ENCODE peak calls at places on chromosomes 5 and 9, in nine cellular contexts. U, F, M, X, A, O, H, W and E are unnamed samples.

GRCh38 chr9:116471943-116472506 is 215.1 kb upstream of the TRIM32 start:
- DNase-seq in U (no peak), F (no peak), M (no peak), X (no peak), A (no peak), O (no peak), H (no peak), W (no peak), E (no peak)

GRCh38 chr5:67693956-67694564 is 497.5 kb upstream of the CD180 start:
- DNase-seq in U (peak), F (no peak), M (no peak), X (peak), A (peak), O (peak), H (no peak), W (no peak), E (no peak)

GRCh38 chr5:127840198-127840524 is 137.0 kb downstream of the CCDC192 start:
- DNase-seq in U (no peak), F (no peak), M (no peak), X (no peak), A (no peak), O (no peak), H (no peak), W (no peak), E (no peak)

GRCh38 chr9:121154782-121155181 is 46.9 kb downstream of the RAB14 start:
- DNase-seq in U (peak), F (no peak), M (no peak), X (no peak), A (no peak), O (no peak), H (no peak), W (no peak), E (no peak)

GRCh38 chr9:129131300-129132145 is 20.3 kb downstream of the PTPA start:
- DNase-seq in U (peak), F (peak), M (peak), X (no peak), A (peak), O (peak), H (peak), W (no peak), E (peak)

GRCh38 chr9:77756449-77756848 is 108.3 kb upstream of the GNA14 start:
- DNase-seq in U (no peak), F (no peak), M (no peak), X (no peak), A (no peak), O (no peak), H (no peak), W (no peak), E (no peak)

GRCh38 chr5:73299017-73299630 is 126.1 kb downstream of the TMEM174 start:
- DNase-seq in U (no peak), F (no peak), M (no peak), X (no peak), A (no peak), O (peak), H (peak), W (no peak), E (no peak)

GRCh38 chr9:35658144-35658893 is at the start of gene CCDC107:
- DNase-seq in U (no peak), F (peak), M (peak), X (peak), A (peak), O (peak), H (peak), W (peak), E (peak)

GRCh38 chr5:115179959-115180709 is 10.4 kb upstream of the TRIM36 start:
- DNase-seq in U (no peak), F (peak), M (no peak), X (no peak), A (peak), O (peak), H (peak), W (no peak), E (no peak)

GRCh38 chr5:74281191-74281590 is 359.3 kb downstream of the ENC1 start:
- DNase-seq in U (no peak), F (peak), M (no peak), X (no peak), A (no peak), O (no peak), H (peak), W (no peak), E (no peak)

GRCh38 chr5:1814183-1815020 is 13.2 kb downstream of the NDUFS6 start:
- DNase-seq in U (no peak), F (no peak), M (no peak), X (no peak), A (no peak), O (no peak), H (no peak), W (no peak), E (peak)

GRCh38 chr5:91562922-91563321 is 179.8 kb upstream of the ARRDC3 start:
- DNase-seq in U (no peak), F (no peak), M (no peak), X (no peak), A (no peak), O (no peak), H (no peak), W (no peak), E (no peak)

GRCh38 chr9:126523621-126524111 is 90.1 kb upstream of the LMX1B start:
- DNase-seq in U (no peak), F (no peak), M (peak), X (no peak), A (no peak), O (no peak), H (no peak), W (no peak), E (no peak)

GRCh38 chr5:98836175-98836574 is 62.7 kb downstream of the RGMB start:
- DNase-seq in U (no peak), F (no peak), M (no peak), X (no peak), A (no peak), O (no peak), H (no peak), W (no peak), E (no peak)

GRCh38 chr5:179907570-179908324 is at the start of gene TBC1D9B:
- DNase-seq in U (peak), F (peak), M (peak), X (peak), A (peak), O (peak), H (peak), W (no peak), E (peak)

GRCh38 chr9:88773627-88774244 is 217.5 kb upstream of the S1PR3 start:
- DNase-seq in U (no peak), F (no peak), M (no peak), X (no peak), A (no peak), O (no peak), H (no peak), W (no peak), E (no peak)

GRCh38 chr5:134551891-134552290 is 26.4 kb downstream of the JADE2 start:
- DNase-seq in U (no peak), F (no peak), M (no peak), X (no peak), A (no peak), O (peak), H (no peak), W (no peak), E (no peak)

GRCh38 chr9:19050637-19051591 is 1.7 kb downstream of the RRAGA start:
- DNase-seq in U (peak), F (no peak), M (no peak), X (no peak), A (no peak), O (peak), H (no peak), W (no peak), E (no peak)

GRCh38 chr9:93675336-93676150 is 99.2 kb downstream of the PHF2 start:
- DNase-seq in U (no peak), F (no peak), M (no peak), X (no peak), A (peak), O (no peak), H (no peak), W (no peak), E (no peak)

GRCh38 chr5:40679998-40680681 is 425 bp downstream of the PTGER4 start:
- DNase-seq in U (no peak), F (no peak), M (no peak), X (no peak), A (peak), O (peak), H (no peak), W (no peak), E (peak)

GRCh38 chr5:26940981-26941380 is 97.4 kb downstream of the CDH9 start:
- DNase-seq in U (no peak), F (no peak), M (no peak), X (no peak), A (no peak), O (no peak), H (no peak), W (peak), E (no peak)

GRCh38 chr9:99516657-99517049 is 294.6 kb downstream of the SEC61B start:
- DNase-seq in U (no peak), F (no peak), M (no peak), X (no peak), A (no peak), O (no peak), H (no peak), W (no peak), E (no peak)

GRCh38 chr5:35478856-35479682 is 138.6 kb upstream of the SPEF2 start:
- DNase-seq in U (peak), F (no peak), M (no peak), X (peak), A (no peak), O (peak), H (peak), W (no peak), E (no peak)

GRCh38 chr9:22052376-22052945 is 43.4 kb upstream of the CDKN2B start:
- DNase-seq in U (peak), F (no peak), M (no peak), X (peak), A (no peak), O (peak), H (no peak), W (no peak), E (peak)

GRCh38 chr5:169160405-169160901 is 140.5 kb downstream of the SLIT3 start:
- DNase-seq in U (peak), F (no peak), M (no peak), X (no peak), A (no peak), O (peak), H (no peak), W (no peak), E (no peak)

GRCh38 chr5:115471674-115472073 is 72.9 kb downstream of the FEM1C start:
- DNase-seq in U (no peak), F (no peak), M (no peak), X (no peak), A (peak), O (no peak), H (no peak), W (no peak), E (no peak)

GRCh38 chr5:59956130-59956773 is 62.7 kb upstream of the PDE4D start:
- DNase-seq in U (no peak), F (no peak), M (no peak), X (peak), A (no peak), O (peak), H (no peak), W (no peak), E (no peak)

GRCh38 chr5:127313847-127314473 is 23.4 kb downstream of the MEGF10 start:
- DNase-seq in U (no peak), F (peak), M (peak), X (no peak), A (peak), O (peak), H (peak), W (no peak), E (peak)

GRCh38 chr5:84378961-84379360 is 5.7 kb downstream of the EDIL3 start:
- DNase-seq in U (no peak), F (no peak), M (no peak), X (no peak), A (no peak), O (peak), H (no peak), W (no peak), E (no peak)

GRCh38 chr9:128150594-128151342 is 1.5 kb downstream of the LCN2 start:
- DNase-seq in U (no peak), F (no peak), M (no peak), X (no peak), A (peak), O (no peak), H (peak), W (no peak), E (no peak)